ENCODE peak calls at places on chromosomes 13 and 19, in ten cellular contexts. K, A, R, W, N, I, P, E, M and J are unnamed samples.
A peak's percentile ranks its signal among the peaks of the same experiment; 100 is the strongest.

GRCh38 chr13:76286178-76286577 is 600.0 kb downstream of the KCTD12 start:
- DNase-seq in K (no peak), A (no peak), R (no peak), W (no peak), N (no peak), I (no peak), P (no peak), E (no peak), M (no peak), J (no peak)

GRCh38 chr13:27401210-27401609 is 23.2 kb upstream of the GTF3A start:
- DNase-seq in K (peak; percentile 73), A (no peak), R (no peak), W (no peak), N (no peak), I (no peak), P (no peak), E (no peak), M (no peak), J (no peak)

GRCh38 chr13:95256086-95256485 is 45.2 kb downstream of the ABCC4 start:
- DNase-seq in K (no peak), A (no peak), R (no peak), W (no peak), N (no peak), I (no peak), P (no peak), E (no peak), M (no peak), J (no peak)

GRCh38 chr13:76762731-76763130 is 123.5 kb downstream of the KCTD12 start:
- DNase-seq in K (no peak), A (no peak), R (no peak), W (no peak), N (no peak), I (no peak), P (no peak), E (no peak), M (no peak), J (no peak)

GRCh38 chr19:55353803-55354697 is 469 bp downstream of the COX6B2 start:
- DNase-seq in K (no peak), A (no peak), R (peak; percentile 82), W (peak; percentile 72), N (peak; percentile 84), I (peak; percentile 31), P (no peak), E (peak; percentile 54), M (peak; percentile 82), J (peak; percentile 48)

GRCh38 chr19:39405261-39405912 is 1.3 kb upstream of the ZFP36 start:
- DNase-seq in K (no peak), A (peak; percentile 54), R (no peak), W (no peak), N (no peak), I (no peak), P (peak; percentile 27), E (peak; percentile 38), M (no peak), J (no peak)

GRCh38 chr13:29817604-29818378 is 32.6 kb downstream of the UBL3 start:
- DNase-seq in K (no peak), A (no peak), R (no peak), W (no peak), N (no peak), I (no peak), P (no peak), E (no peak), M (no peak), J (no peak)

GRCh38 chr13:51047434-51048165 is 63.5 kb downstream of the C13orf42 start:
- DNase-seq in K (no peak), A (no peak), R (no peak), W (no peak), N (no peak), I (no peak), P (no peak), E (no peak), M (no peak), J (no peak)

GRCh38 chr13:109330123-109330522 is 456.3 kb downstream of the IRS2 start:
- DNase-seq in K (no peak), A (no peak), R (no peak), W (no peak), N (no peak), I (no peak), P (no peak), E (no peak), M (no peak), J (no peak)

GRCh38 chr13:35499131-35500051 is 22.9 kb upstream of the MAB21L1 start:
- DNase-seq in K (no peak), A (no peak), R (no peak), W (no peak), N (no peak), I (peak; percentile 21), P (no peak), E (no peak), M (no peak), J (no peak)

GRCh38 chr19:31252476-31252875 is 96.8 kb downstream of the TSHZ3 start:
- DNase-seq in K (no peak), A (no peak), R (no peak), W (no peak), N (no peak), I (no peak), P (no peak), E (no peak), M (no peak), J (no peak)

GRCh38 chr19:940591-941291 is 14.9 kb downstream of the ARID3A start:
- DNase-seq in K (peak; percentile 82), A (peak; percentile 82), R (no peak), W (no peak), N (no peak), I (peak; percentile 83), P (peak; percentile 69), E (peak; percentile 47), M (peak; percentile 85), J (no peak)

GRCh38 chr13:53112522-53112921 is 83.9 kb downstream of the OLFM4 start:
- DNase-seq in K (no peak), A (no peak), R (no peak), W (no peak), N (no peak), I (no peak), P (no peak), E (no peak), M (no peak), J (no peak)

GRCh38 chr19:14413765-14414171 is 5.4 kb downstream of the DDX39A start:
- DNase-seq in K (no peak), A (no peak), R (no peak), W (no peak), N (peak; percentile 61), I (no peak), P (no peak), E (no peak), M (peak; percentile 63), J (no peak)

GRCh38 chr13:43159007-43159406 is 135.6 kb downstream of the DNAJC15 start:
- DNase-seq in K (no peak), A (no peak), R (no peak), W (no peak), N (no peak), I (peak; percentile 34), P (no peak), E (no peak), M (no peak), J (no peak)
- TF ChIP-seq CTCF in K (no peak), A (no peak), R (no peak), W (no peak), N (peak; percentile 22), I (no peak), P (no peak), E (no peak), M (peak; percentile 23), J (no peak)

DNA sequence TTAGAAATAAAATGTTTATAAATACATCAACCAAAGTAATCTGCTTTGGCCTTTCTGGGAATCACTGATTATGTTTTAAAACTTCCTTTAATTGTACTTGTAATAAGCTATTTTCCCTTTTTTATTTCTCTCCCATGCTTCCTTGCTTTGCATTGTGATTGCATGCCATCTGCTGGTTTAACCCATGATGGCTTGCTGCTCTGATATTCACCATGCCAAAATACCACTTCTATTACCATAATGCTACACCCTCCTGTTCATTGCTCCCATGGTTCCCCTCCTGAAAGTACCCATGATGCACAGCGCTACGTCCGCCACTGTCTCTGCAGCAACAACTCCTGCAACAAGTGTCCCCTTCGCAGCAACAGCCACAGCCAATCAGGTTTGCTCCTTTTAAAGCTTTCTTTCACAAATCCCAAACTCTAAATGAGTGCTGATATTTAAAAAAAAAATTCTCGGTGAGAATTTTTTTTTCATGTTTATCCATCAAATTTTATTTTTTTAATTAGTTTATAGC is 67.7 kb upstream of the RAP2A start:
- DNase-seq in K (no peak), A (no peak), R (no peak), W (no peak), N (no peak), I (no peak), P (no peak), E (no peak), M (no peak), J (no peak)
- TF ChIP-seq CTCF in K (no peak), A (no peak), R (no peak), W (no peak), N (no peak), I (no peak), P (no peak), E (no peak), M (peak; percentile 20), J (no peak)

DNA sequence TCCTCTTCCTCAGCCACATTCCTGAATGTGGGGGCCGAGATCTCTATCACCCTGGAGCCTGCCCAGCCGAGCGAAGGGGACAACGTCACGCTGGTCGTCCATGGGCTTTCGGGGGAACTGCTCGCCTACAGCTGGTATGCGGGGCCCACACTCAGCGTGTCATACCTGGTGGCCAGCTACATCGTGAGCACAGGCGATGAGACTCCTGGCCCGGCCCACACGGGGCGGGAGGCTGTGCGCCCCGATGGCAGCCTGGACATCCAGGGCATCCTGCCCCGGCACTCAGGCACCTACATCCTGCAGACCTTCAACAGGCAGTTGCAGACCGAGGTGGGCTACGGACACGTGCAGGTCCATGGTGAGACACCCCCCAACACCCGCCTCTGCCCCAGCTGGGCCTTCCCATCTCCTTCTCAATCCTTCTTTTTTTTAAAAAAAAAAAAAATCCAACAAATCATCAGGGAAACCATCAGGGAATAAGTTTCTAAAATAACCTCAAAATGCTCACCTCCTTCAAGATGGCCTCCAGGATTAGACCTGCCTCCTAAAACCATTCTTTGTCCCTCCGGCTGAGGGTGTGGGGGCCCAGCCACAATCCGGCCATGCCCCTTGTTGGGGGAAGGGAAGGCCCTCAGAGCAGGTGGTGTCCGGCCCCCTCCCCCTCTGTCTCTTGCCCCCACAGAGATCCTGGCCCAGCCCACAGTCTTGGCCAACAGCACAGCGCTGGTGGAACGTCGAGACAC is 4.6 kb downstream of the CEACAM16 start:
- DNase-seq in K (no peak), A (no peak), R (no peak), W (no peak), N (no peak), I (no peak), P (no peak), E (no peak), M (no peak), J (no peak)
- TF ChIP-seq CTCF in K (no peak), A (no peak), R (no peak), W (no peak), N (no peak), I (no peak), P (no peak), E (no peak), M (no peak), J (no peak)

DNA sequence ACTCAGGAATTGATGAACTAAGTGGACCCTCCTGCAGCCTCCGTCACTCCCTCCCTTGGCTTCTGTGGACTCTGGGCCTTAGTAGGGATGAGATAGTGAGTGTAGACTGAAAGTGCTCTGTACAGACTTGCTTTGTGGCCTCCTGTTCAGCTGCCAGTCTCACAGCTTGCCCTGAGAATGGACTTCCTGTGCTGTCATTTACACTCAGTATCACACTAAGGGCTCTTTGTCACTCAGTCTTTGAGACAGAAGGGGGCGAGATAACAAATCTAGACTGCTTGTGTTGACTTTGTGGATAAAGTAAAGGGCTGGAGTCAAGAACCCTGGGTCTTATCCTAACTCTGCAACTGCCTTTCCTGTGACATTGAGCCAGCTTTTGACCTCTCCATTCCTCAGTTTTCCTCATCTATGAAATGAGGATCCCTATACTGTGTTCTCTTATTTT is 21.0 kb upstream of the SPRY2 start:
- DNase-seq in K (no peak), A (no peak), R (no peak), W (no peak), N (no peak), I (no peak), P (no peak), E (no peak), M (no peak), J (no peak)
- TF ChIP-seq CTCF in K (no peak), A (no peak), R (no peak), W (no peak), N (no peak), I (no peak), P (no peak), E (no peak), M (peak; percentile 22), J (no peak)